ENCODE peak calls at places on chromosomes 11 and 22, in nine cellular contexts. One of them, this sample, is unnamed.

GRCh38 chr22:48154169-48154942 is 1391.9 kb downstream of the TBC1D22A start:
- DNase-seq in AG10803: no peak
- DNase-seq in psoas muscle: no peak
- DNase-seq in immature natural killer cell: no peak
- DNase-seq in WTC11: no peak
- DNase-seq in hypothalamus: no peak
- DNase-seq in GM03348: no peak
- DNase-seq in posterior vena cava: no peak
- DNase-seq in HuH-7.5: no peak
- DNase-seq in this sample: no peak

GRCh38 chr11:612201-612960 is 3.4 kb downstream of the IRF7 start:
- DNase-seq in AG10803: peak
- DNase-seq in psoas muscle: peak
- DNase-seq in immature natural killer cell: no peak
- DNase-seq in WTC11: no peak
- DNase-seq in hypothalamus: no peak
- DNase-seq in GM03348: no peak
- DNase-seq in posterior vena cava: peak
- DNase-seq in HuH-7.5: no peak
- DNase-seq in this sample: peak

GRCh38 chr11:35208795-35209194 is 69.8 kb downstream of the CD44 start:
- DNase-seq in AG10803: no peak
- DNase-seq in psoas muscle: no peak
- DNase-seq in immature natural killer cell: no peak
- DNase-seq in WTC11: no peak
- DNase-seq in hypothalamus: no peak
- DNase-seq in GM03348: no peak
- DNase-seq in posterior vena cava: no peak
- DNase-seq in HuH-7.5: no peak
- DNase-seq in this sample: no peak

GRCh38 chr11:456533-456932 is 6.5 kb downstream of the PTDSS2 start:
- DNase-seq in AG10803: no peak
- DNase-seq in psoas muscle: peak
- DNase-seq in immature natural killer cell: peak
- DNase-seq in WTC11: no peak
- DNase-seq in hypothalamus: no peak
- DNase-seq in GM03348: no peak
- DNase-seq in posterior vena cava: no peak
- DNase-seq in HuH-7.5: no peak
- DNase-seq in this sample: no peak

GRCh38 chr22:38135133-38135706 is 24.7 kb upstream of the BAIAP2L2 start:
- DNase-seq in AG10803: peak
- DNase-seq in psoas muscle: no peak
- DNase-seq in immature natural killer cell: no peak
- DNase-seq in WTC11: no peak
- DNase-seq in hypothalamus: no peak
- DNase-seq in GM03348: peak
- DNase-seq in posterior vena cava: peak
- DNase-seq in HuH-7.5: peak
- DNase-seq in this sample: no peak

GRCh38 chr11:63670738-63671321 is 346 bp downstream of the ATL3 start:
- DNase-seq in AG10803: no peak
- DNase-seq in psoas muscle: peak
- DNase-seq in immature natural killer cell: peak
- DNase-seq in WTC11: peak
- DNase-seq in hypothalamus: peak
- DNase-seq in GM03348: peak
- DNase-seq in posterior vena cava: peak
- DNase-seq in HuH-7.5: peak
- DNase-seq in this sample: no peak

GRCh38 chr22:48100685-48101417 is 1338.4 kb downstream of the TBC1D22A start:
- DNase-seq in AG10803: no peak
- DNase-seq in psoas muscle: no peak
- DNase-seq in immature natural killer cell: no peak
- DNase-seq in WTC11: no peak
- DNase-seq in hypothalamus: no peak
- DNase-seq in GM03348: no peak
- DNase-seq in posterior vena cava: no peak
- DNase-seq in HuH-7.5: no peak
- DNase-seq in this sample: no peak

GRCh38 chr22:49323751-49324415 is 503.8 kb downstream of the BRD1 start:
- DNase-seq in AG10803: no peak
- DNase-seq in psoas muscle: peak
- DNase-seq in immature natural killer cell: no peak
- DNase-seq in WTC11: no peak
- DNase-seq in hypothalamus: no peak
- DNase-seq in GM03348: peak
- DNase-seq in posterior vena cava: peak
- DNase-seq in HuH-7.5: no peak
- DNase-seq in this sample: no peak

GRCh38 chr22:23395476-23396361 is 184.4 kb downstream of the IGLL1 start:
- DNase-seq in AG10803: no peak
- DNase-seq in psoas muscle: peak
- DNase-seq in immature natural killer cell: no peak
- DNase-seq in WTC11: peak
- DNase-seq in hypothalamus: no peak
- DNase-seq in GM03348: no peak
- DNase-seq in posterior vena cava: peak
- DNase-seq in HuH-7.5: no peak
- DNase-seq in this sample: no peak

GRCh38 chr22:35071784-35072183 is 5.8 kb downstream of the ISX start:
- DNase-seq in AG10803: no peak
- DNase-seq in psoas muscle: no peak
- DNase-seq in immature natural killer cell: no peak
- DNase-seq in WTC11: no peak
- DNase-seq in hypothalamus: no peak
- DNase-seq in GM03348: no peak
- DNase-seq in posterior vena cava: no peak
- DNase-seq in HuH-7.5: no peak
- DNase-seq in this sample: no peak

GRCh38 chr11:130037881-130038601 is 31.7 kb upstream of the APLP2 start:
- DNase-seq in AG10803: no peak
- DNase-seq in psoas muscle: no peak
- DNase-seq in immature natural killer cell: peak
- DNase-seq in WTC11: no peak
- DNase-seq in hypothalamus: no peak
- DNase-seq in GM03348: peak
- DNase-seq in posterior vena cava: no peak
- DNase-seq in HuH-7.5: no peak
- DNase-seq in this sample: peak

GRCh38 chr11:128790200-128790599 is 76.9 kb downstream of the KCNJ1 start:
- DNase-seq in AG10803: peak
- DNase-seq in psoas muscle: no peak
- DNase-seq in immature natural killer cell: no peak
- DNase-seq in WTC11: no peak
- DNase-seq in hypothalamus: peak
- DNase-seq in GM03348: peak
- DNase-seq in posterior vena cava: no peak
- DNase-seq in HuH-7.5: no peak
- DNase-seq in this sample: no peak

This sample was measured in HepG2.